ENCODE peak calls at places on chromosomes 13 and 19, in seven cellular contexts. One of them, this sample, is unnamed.

GRCh38 chr13:110405597-110406450 is 98.7 kb downstream of the COL4A2 start:
- DNase-seq in stomach: no peak
- DNase-seq in uterus: no peak
- DNase-seq in heart left ventricle: no peak
- DNase-seq in spleen: no peak
- DNase-seq in endothelial cell of umbilical vein: no peak
- DNase-seq in Peyer's patch: no peak
- DNase-seq in this sample: no peak

GRCh38 chr13:59494560-59494970 is 669.2 kb downstream of the DIAPH3 start:
- DNase-seq in stomach: no peak
- DNase-seq in uterus: no peak
- DNase-seq in heart left ventricle: peak
- DNase-seq in spleen: no peak
- DNase-seq in endothelial cell of umbilical vein: peak
- DNase-seq in Peyer's patch: no peak
- DNase-seq in this sample: peak

GRCh38 chr19:3129112-3129511 is 6.7 kb upstream of the GNA15 start:
- DNase-seq in stomach: no peak
- DNase-seq in uterus: no peak
- DNase-seq in heart left ventricle: no peak
- DNase-seq in spleen: no peak
- DNase-seq in endothelial cell of umbilical vein: peak
- DNase-seq in Peyer's patch: no peak
- DNase-seq in this sample: peak

GRCh38 chr13:98385591-98385990 is 191.3 kb downstream of the STK24 start:
- DNase-seq in stomach: no peak
- DNase-seq in uterus: no peak
- DNase-seq in heart left ventricle: no peak
- DNase-seq in spleen: no peak
- DNase-seq in endothelial cell of umbilical vein: no peak
- DNase-seq in Peyer's patch: no peak
- DNase-seq in this sample: no peak

GRCh38 chr19:37867831-37868230 is 38.6 kb downstream of the WDR87 start:
- DNase-seq in stomach: no peak
- DNase-seq in uterus: no peak
- DNase-seq in heart left ventricle: no peak
- DNase-seq in spleen: no peak
- DNase-seq in endothelial cell of umbilical vein: no peak
- DNase-seq in Peyer's patch: no peak
- DNase-seq in this sample: no peak

GRCh38 chr19:19591133-19591825 is 27.2 kb downstream of the PBX4 start:
- DNase-seq in stomach: peak
- DNase-seq in uterus: no peak
- DNase-seq in heart left ventricle: no peak
- DNase-seq in spleen: no peak
- DNase-seq in endothelial cell of umbilical vein: no peak
- DNase-seq in Peyer's patch: peak
- DNase-seq in this sample: no peak

GRCh38 chr13:42110410-42111155 is 62.1 kb downstream of the DGKH start:
- DNase-seq in stomach: no peak
- DNase-seq in uterus: peak
- DNase-seq in heart left ventricle: no peak
- DNase-seq in spleen: no peak
- DNase-seq in endothelial cell of umbilical vein: peak
- DNase-seq in Peyer's patch: no peak
- DNase-seq in this sample: peak

GRCh38 chr19:39078436-39079200 is 5.5 kb upstream of the ACP7 start:
- DNase-seq in stomach: no peak
- DNase-seq in uterus: no peak
- DNase-seq in heart left ventricle: no peak
- DNase-seq in spleen: no peak
- DNase-seq in endothelial cell of umbilical vein: peak
- DNase-seq in Peyer's patch: no peak
- DNase-seq in this sample: no peak

GRCh38 chr13:33388254-33388998 is 102.9 kb upstream of the STARD13 start:
- DNase-seq in stomach: peak
- DNase-seq in uterus: no peak
- DNase-seq in heart left ventricle: no peak
- DNase-seq in spleen: no peak
- DNase-seq in endothelial cell of umbilical vein: no peak
- DNase-seq in Peyer's patch: no peak
- DNase-seq in this sample: no peak

GRCh38 chr13:101942038-101942437 is 459.8 kb downstream of the FGF14 start:
- DNase-seq in stomach: no peak
- DNase-seq in uterus: peak
- DNase-seq in heart left ventricle: peak
- DNase-seq in spleen: no peak
- DNase-seq in endothelial cell of umbilical vein: peak
- DNase-seq in Peyer's patch: no peak
- DNase-seq in this sample: peak

GRCh38 chr13:27487776-27488175 is 37.4 kb upstream of the MTIF3 start:
- DNase-seq in stomach: no peak
- DNase-seq in uterus: no peak
- DNase-seq in heart left ventricle: no peak
- DNase-seq in spleen: no peak
- DNase-seq in endothelial cell of umbilical vein: no peak
- DNase-seq in Peyer's patch: no peak
- DNase-seq in this sample: no peak
- TF ChIP-seq POLR2A in stomach: no peak
- TF ChIP-seq POLR2A in uterus: no peak
- TF ChIP-seq POLR2A in heart left ventricle: no peak
- TF ChIP-seq POLR2A in spleen: no peak
- TF ChIP-seq POLR2A in endothelial cell of umbilical vein: no peak
- TF ChIP-seq POLR2A in Peyer's patch: no peak
- TF ChIP-seq POLR2A in this sample: no peak

GRCh38 chr13:96474158-96474606 is 384.3 kb downstream of the HS6ST3 start:
- DNase-seq in stomach: no peak
- DNase-seq in uterus: no peak
- DNase-seq in heart left ventricle: no peak
- DNase-seq in spleen: no peak
- DNase-seq in endothelial cell of umbilical vein: no peak
- DNase-seq in Peyer's patch: no peak
- DNase-seq in this sample: no peak

GRCh38 chr13:96475103-96475502 is 385.2 kb downstream of the HS6ST3 start:
- DNase-seq in stomach: no peak
- DNase-seq in uterus: no peak
- DNase-seq in heart left ventricle: no peak
- DNase-seq in spleen: no peak
- DNase-seq in endothelial cell of umbilical vein: no peak
- DNase-seq in Peyer's patch: no peak
- DNase-seq in this sample: no peak

DNA sequence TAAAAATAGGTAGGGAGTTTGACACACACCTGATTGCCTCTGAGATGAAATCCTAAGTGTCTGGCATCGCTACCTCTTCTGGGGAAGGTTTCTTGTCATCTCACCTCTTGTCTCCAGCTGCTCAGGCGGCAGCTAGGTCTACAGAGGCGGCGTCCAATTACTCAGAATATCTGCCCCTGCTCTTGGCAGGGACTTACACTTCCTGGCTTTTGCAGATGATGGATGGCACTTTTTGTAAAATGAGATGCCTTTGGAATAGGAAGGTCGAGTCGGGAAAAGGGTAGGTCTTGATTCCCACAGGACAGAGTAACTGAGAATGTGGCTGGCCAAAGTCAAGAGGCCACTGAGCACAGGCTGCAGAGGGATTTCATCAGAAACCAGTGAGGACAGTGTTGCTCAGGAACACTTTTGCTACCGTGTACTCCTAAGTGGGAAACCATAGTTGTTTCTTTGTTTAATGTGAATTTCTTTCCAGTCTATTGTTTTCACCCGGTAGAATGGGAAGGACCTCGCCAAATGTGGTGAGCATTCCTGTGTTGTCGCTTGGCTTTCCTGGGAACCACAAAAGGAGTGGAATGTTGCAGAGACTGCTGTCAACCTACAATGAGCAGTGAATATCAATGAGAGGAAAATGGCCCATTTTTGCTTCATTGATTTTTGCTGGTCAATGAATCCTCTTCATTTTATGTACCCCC is 383.7 kb downstream of the HS6ST3 start:
- DNase-seq in stomach: no peak
- DNase-seq in uterus: no peak
- DNase-seq in heart left ventricle: no peak
- DNase-seq in spleen: no peak
- DNase-seq in endothelial cell of umbilical vein: no peak
- DNase-seq in Peyer's patch: no peak
- DNase-seq in this sample: no peak
- H3K4me3 ChIP-seq in stomach: no peak
- H3K4me3 ChIP-seq in uterus: no peak
- H3K4me3 ChIP-seq in heart left ventricle: no peak
- H3K4me3 ChIP-seq in spleen: no peak
- H3K4me3 ChIP-seq in endothelial cell of umbilical vein: no peak
- H3K4me3 ChIP-seq in Peyer's patch: no peak
- H3K4me3 ChIP-seq in this sample: no peak

DNA sequence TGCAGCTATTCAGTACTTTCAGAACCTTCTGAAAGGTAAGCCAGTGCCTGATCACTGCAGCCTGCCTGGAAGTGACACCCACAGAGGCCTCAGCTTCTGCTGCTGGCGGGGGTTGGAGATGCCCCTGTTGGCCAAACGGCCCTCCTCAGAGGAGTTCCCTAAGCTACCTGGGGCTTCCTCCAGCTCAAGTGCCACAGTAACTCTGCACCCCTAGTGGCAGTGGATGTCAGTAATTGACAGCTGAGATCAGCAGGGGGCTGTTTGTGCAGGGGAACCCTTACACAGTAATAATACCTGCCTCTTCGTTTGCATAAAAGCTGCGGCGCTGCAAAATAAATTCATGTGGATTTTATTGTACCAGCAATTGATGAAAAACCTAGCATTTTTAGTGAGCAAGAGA is 28.9 kb downstream of the TDRD12 start:
- DNase-seq in stomach: no peak
- DNase-seq in uterus: no peak
- DNase-seq in heart left ventricle: no peak
- DNase-seq in spleen: no peak
- DNase-seq in endothelial cell of umbilical vein: no peak
- DNase-seq in Peyer's patch: no peak
- DNase-seq in this sample: no peak
- TF ChIP-seq POLR2A in stomach: no peak
- TF ChIP-seq POLR2A in uterus: no peak
- TF ChIP-seq POLR2A in heart left ventricle: no peak
- TF ChIP-seq POLR2A in spleen: no peak
- TF ChIP-seq POLR2A in endothelial cell of umbilical vein: no peak
- TF ChIP-seq POLR2A in Peyer's patch: no peak
- TF ChIP-seq POLR2A in this sample: no peak

DNA sequence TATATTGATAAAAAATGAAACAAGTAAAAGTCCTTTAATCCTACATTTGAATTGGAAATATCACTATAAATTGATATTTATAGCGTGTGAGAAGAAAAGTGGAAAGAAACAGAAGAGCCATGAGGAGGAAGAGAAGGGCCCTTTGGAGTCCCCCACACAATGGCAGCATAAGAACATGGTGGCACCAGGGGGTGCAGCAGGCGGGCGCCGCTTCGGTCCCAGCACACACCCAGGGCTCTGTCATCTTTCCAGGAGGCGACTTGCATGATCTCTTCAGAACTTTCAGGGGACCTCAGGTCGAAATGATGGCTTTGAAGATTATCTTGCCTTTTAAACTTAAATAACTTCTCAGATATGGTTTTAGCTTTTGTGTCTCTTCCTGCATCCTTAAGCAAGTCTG is 91.8 kb downstream of the TUBGCP3 start:
- DNase-seq in stomach: no peak
- DNase-seq in uterus: no peak
- DNase-seq in heart left ventricle: no peak
- DNase-seq in spleen: no peak
- DNase-seq in endothelial cell of umbilical vein: no peak
- DNase-seq in Peyer's patch: no peak
- DNase-seq in this sample: no peak
- H3K4me3 ChIP-seq in stomach: no peak
- H3K4me3 ChIP-seq in uterus: no peak
- H3K4me3 ChIP-seq in heart left ventricle: no peak
- H3K4me3 ChIP-seq in spleen: no peak
- H3K4me3 ChIP-seq in endothelial cell of umbilical vein: no peak
- H3K4me3 ChIP-seq in Peyer's patch: no peak
- H3K4me3 ChIP-seq in this sample: no peak

This sample was measured in tibial nerve.